ENCODE peak calls at places on chromosomes 13 and 19, in six cellular contexts. U is heart left ventricle, C is lung, R is psoas muscle, A is PC-3, J is tibial artery. G is an unnamed sample. For H3K4me1, the result is how much of the 10 kb centered on the place peaks cover.

GRCh38 chr13:48624858-48625257 is 28.9 kb upstream of the CYSLTR2 start:
- DNase-seq in U (no peak), C (no peak), R (no peak), A (no peak), J (no peak), G (no peak)

GRCh38 chr13:104869501-104869900 is 1666.0 kb downstream of the EFNB2 start:
- DNase-seq in U (no peak), C (no peak), R (no peak), A (no peak), J (no peak), G (no peak)

GRCh38 chr13:114097893-114098688 is 34.3 kb downstream of the RASA3 start:
- DNase-seq in U (no peak), C (no peak), R (no peak), A (no peak), J (peak), G (no peak)

GRCh38 chr13:39132286-39132685 is 94.0 kb downstream of the NHLRC3 start:
- DNase-seq in U (no peak), C (no peak), R (no peak), A (peak), J (no peak), G (no peak)

GRCh38 chr13:37929308-37929707 is 59.7 kb upstream of the TRPC4 start:
- DNase-seq in U (no peak), C (no peak), R (no peak), A (no peak), J (no peak), G (no peak)

GRCh38 chr13:105817498-105817897 is 718.0 kb downstream of the EFNB2 start:
- DNase-seq in U (no peak), C (no peak), R (no peak), A (no peak), J (no peak), G (no peak)

GRCh38 chr13:113623491-113624234 is 34.3 kb downstream of the ATP4B start:
- DNase-seq in U (no peak), C (no peak), R (no peak), A (no peak), J (no peak), G (no peak)

GRCh38 chr19:18233224-18233825 is 7.1 kb upstream of the PDE4C start:
- DNase-seq in U (peak), C (no peak), R (peak), A (peak), J (no peak), G (no peak)

GRCh38 chr13:73989244-73989843 is 144.9 kb downstream of the KLF12 start:
- DNase-seq in U (no peak), C (no peak), R (no peak), A (no peak), J (no peak), G (no peak)

GRCh38 chr13:110274687-110275086 is 32.3 kb downstream of the COL4A1 start:
- DNase-seq in U (no peak), C (no peak), R (no peak), A (peak), J (no peak), G (peak)

GRCh38 chr13:106685142-106685541 is 117.2 kb upstream of the ARGLU1 start:
- DNase-seq in U (no peak), C (no peak), R (no peak), A (no peak), J (no peak), G (no peak)

GRCh38 chr13:22839554-22840286 is 341.1 kb upstream of the SGCG start:
- DNase-seq in U (no peak), C (no peak), R (no peak), A (no peak), J (no peak), G (no peak)

GRCh38 chr19:9309974-9310446 is 372 bp upstream of the ZNF699 start:
- DNase-seq in U (peak), C (peak), R (peak), A (peak), J (peak), G (no peak)

GRCh38 chr19:18460900-18461299 is 23.0 kb upstream of the ISYNA1 start:
- DNase-seq in U (no peak), C (no peak), R (no peak), A (no peak), J (no peak), G (no peak)

GRCh38 chr13:113814435-113814821 is 49.4 kb downstream of the GAS6 start:
- DNase-seq in U (no peak), C (no peak), R (no peak), A (peak), J (no peak), G (no peak)

GRCh38 chr13:29270536-29271045 is 324.9 kb downstream of the SLC7A1 start:
- DNase-seq in U (no peak), C (no peak), R (no peak), A (no peak), J (no peak), G (no peak)

GRCh38 chr13:29260684-29261083 is 334.8 kb downstream of the SLC7A1 start:
- DNase-seq in U (no peak), C (no peak), R (no peak), A (no peak), J (no peak), G (no peak)

GRCh38 chr13:29266743-29267142 is 328.7 kb downstream of the SLC7A1 start:
- DNase-seq in U (no peak), C (no peak), R (no peak), A (no peak), J (no peak), G (no peak)

DNA sequence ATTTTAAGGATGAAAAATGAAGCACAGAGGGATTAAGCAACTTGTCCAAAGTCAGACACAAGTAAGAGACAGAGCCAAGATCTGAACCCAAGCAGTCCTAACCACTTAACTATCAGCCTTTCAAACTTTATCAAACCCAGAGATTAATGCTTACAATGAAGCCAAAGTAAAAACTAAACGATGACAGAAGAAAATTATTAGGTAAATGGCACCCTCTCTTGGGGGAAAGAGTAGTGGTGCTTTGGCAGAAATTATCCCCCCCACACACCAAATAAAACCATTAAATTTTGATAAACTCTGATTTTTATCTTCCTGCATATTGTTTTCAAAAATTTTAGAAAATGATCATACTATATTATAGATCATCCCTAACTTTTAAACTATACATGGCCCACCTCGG is 329.2 kb downstream of the SLC7A1 start:
- DNase-seq in U (no peak), C (no peak), R (no peak), A (no peak), J (no peak), G (no peak)
- TF ChIP-seq CTCF in U (no peak), C (no peak), R (no peak), A (no peak), J (no peak), G (no peak)

GRCh38 chr19:36772341-36773222 is at the start of gene ZNF850:
- DNase-seq in U (peak), C (peak), R (peak), A (peak), J (peak), G (no peak)

GRCh38 chr19:36771275-36772231 is 1.1 kb downstream of the ZNF850 start:
- DNase-seq in U (peak), C (peak), R (peak), A (peak), J (peak), G (no peak)

GRCh38 chr19:36775768-36776167 is 3.2 kb upstream of the ZNF850 start:
- DNase-seq in U (peak), C (no peak), R (no peak), A (no peak), J (no peak), G (no peak)

GRCh38 chr19:36773223-36773579 is 594 bp upstream of the ZNF850 start:
- DNase-seq in U (no peak), C (no peak), R (no peak), A (no peak), J (no peak), G (no peak)
- H3K4me1 ChIP-seq in U (under half), C (under half), R (under half), A (under half), J (under half), G (under half)

DNA sequence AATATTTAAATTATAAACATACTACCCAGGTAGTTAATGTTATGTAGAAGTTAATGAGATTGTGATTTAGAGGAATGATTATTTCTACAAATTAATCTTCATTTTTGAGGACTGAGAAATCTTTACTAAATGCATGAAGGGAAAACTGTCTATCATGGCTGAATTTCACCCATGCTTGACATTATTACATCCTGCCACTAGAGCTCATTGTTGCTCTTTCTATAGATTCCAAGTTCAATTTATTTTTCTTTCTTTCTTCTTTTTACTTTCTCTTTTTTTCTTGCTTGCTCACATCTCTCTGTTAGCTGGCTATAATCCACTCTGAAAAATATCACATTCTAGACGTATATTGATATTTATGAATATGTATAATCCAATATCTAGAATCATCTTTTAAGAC is 505.0 kb upstream of the KLHL1 start:
- DNase-seq in U (no peak), C (no peak), R (no peak), A (peak), J (no peak), G (no peak)
- TF ChIP-seq CTCF in U (no peak), C (no peak), R (no peak), A (peak), J (no peak), G (no peak)

GRCh38 chr19:55597493-55597892 is 1.8 kb downstream of the FIZ1 start:
- DNase-seq in U (no peak), C (no peak), R (no peak), A (no peak), J (no peak), G (no peak)

GRCh38 chr19:55598719-55599467 is 424 bp downstream of the FIZ1 start:
- DNase-seq in U (peak), C (peak), R (peak), A (peak), J (peak), G (peak)

GRCh38 chr19:55599468-55600335 is at the start of the genes FIZ1 and ZNF524:
- DNase-seq in U (peak), C (peak), R (peak), A (peak), J (peak), G (peak)

GRCh38 chr19:55596304-55596703 is 3.0 kb downstream of the FIZ1 start:
- DNase-seq in U (no peak), C (no peak), R (no peak), A (no peak), J (no peak), G (no peak)

DNA sequence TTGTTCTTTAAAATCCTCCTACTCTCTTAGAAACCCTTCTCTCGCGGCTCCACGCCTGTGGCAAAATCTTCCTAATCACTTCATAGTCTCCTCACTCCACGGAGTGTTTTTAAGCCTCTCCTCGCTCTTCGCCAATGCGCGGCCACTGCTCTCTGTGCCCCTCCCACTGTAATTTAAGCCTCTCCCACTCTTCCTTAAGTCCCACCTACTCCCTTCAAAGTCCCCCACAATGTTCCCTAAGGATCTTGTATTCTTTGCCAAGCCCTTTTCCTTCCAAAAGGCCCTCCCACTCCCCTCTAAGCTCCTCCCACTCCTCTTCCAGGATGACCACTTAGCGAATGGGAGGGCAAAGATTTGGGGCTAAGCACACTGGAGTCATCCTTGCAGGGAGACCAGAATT is 1.3 kb downstream of the FIZ1 start:
- DNase-seq in U (no peak), C (no peak), R (no peak), A (no peak), J (no peak), G (no peak)
- H3K4me1 ChIP-seq in U (under half), C (under half), R (under half), A (under half), J (under half), G (under half)

GRCh38 chr19:48308695-48309586 is 16.4 kb upstream of the EMP3 start:
- DNase-seq in U (no peak), C (no peak), R (no peak), A (no peak), J (no peak), G (no peak)
- TF ChIP-seq CTCF in U (no peak), C (no peak), R (peak), A (peak), J (no peak), G (no peak)

DNA sequence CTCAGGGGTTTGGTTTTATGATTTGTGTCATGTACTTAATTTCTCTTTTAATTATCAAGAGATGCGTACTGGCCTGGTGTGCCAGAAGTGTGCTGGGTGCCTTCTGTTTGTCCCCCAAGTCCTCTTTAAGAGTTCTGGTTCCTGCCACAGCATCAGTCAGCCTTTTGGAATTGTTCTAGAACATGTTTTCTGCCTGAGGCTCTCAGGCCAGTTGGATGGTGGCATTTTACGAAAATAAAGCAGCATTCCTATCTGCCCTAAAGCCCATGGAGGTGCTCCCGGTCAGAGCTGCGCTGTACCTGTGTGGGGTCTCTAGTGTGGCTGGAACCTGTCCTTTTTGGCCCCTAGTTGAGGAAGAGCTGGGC is 54.1 kb downstream of the TSSK6 start:
- DNase-seq in U (no peak), C (no peak), R (no peak), A (no peak), J (no peak), G (no peak)
- H3K4me1 ChIP-seq in U (under half), C (under half), R (half or more), A (under half), J (half or more), G (half or more)

G was measured in vagina.